ENCODE peak calls at places on chromosomes 7 and 10, in five cellular contexts. One of them, this sample, is unnamed.

GRCh38 chr7:122886357-122887081 is at the start of gene CADPS2:
- DNase-seq in HFF-Myc: no peak
- DNase-seq in neural crest cell: peak
- DNase-seq in HL-60: peak
- DNase-seq in ovary: peak
- DNase-seq in this sample: no peak

GRCh38 chr7:33979807-33980355 is 74.5 kb downstream of the BMPER start:
- DNase-seq in HFF-Myc: peak
- DNase-seq in neural crest cell: no peak
- DNase-seq in HL-60: no peak
- DNase-seq in ovary: no peak
- DNase-seq in this sample: no peak

GRCh38 chr10:126087274-126087673 is 190.9 kb downstream of the FANK1 start:
- DNase-seq in HFF-Myc: no peak
- DNase-seq in neural crest cell: no peak
- DNase-seq in HL-60: no peak
- DNase-seq in ovary: no peak
- DNase-seq in this sample: no peak

GRCh38 chr7:101911800-101912705 is 94.6 kb downstream of the CUX1 start:
- DNase-seq in HFF-Myc: no peak
- DNase-seq in neural crest cell: no peak
- DNase-seq in HL-60: peak
- DNase-seq in ovary: peak
- DNase-seq in this sample: no peak

GRCh38 chr7:16810573-16810972 is 5.8 kb upstream of the AGR2 start:
- DNase-seq in HFF-Myc: no peak
- DNase-seq in neural crest cell: no peak
- DNase-seq in HL-60: no peak
- DNase-seq in ovary: no peak
- DNase-seq in this sample: no peak

GRCh38 chr10:110413049-110413783 is 84.5 kb upstream of the DUSP5 start:
- DNase-seq in HFF-Myc: no peak
- DNase-seq in neural crest cell: no peak
- DNase-seq in HL-60: no peak
- DNase-seq in ovary: no peak
- DNase-seq in this sample: no peak

GRCh38 chr7:77799078-77799964 is 748 bp downstream of the PHTF2 start:
- DNase-seq in HFF-Myc: no peak
- DNase-seq in neural crest cell: peak
- DNase-seq in HL-60: peak
- DNase-seq in ovary: peak
- DNase-seq in this sample: no peak

GRCh38 chr10:117541405-117541908 is 1.1 kb upstream of the EMX2 start:
- DNase-seq in HFF-Myc: no peak
- DNase-seq in neural crest cell: no peak
- DNase-seq in HL-60: no peak
- DNase-seq in ovary: peak
- DNase-seq in this sample: no peak

GRCh38 chr7:100864263-100864845 is 2.8 kb upstream of the TRIP6 start:
- DNase-seq in HFF-Myc: no peak
- DNase-seq in neural crest cell: no peak
- DNase-seq in HL-60: no peak
- DNase-seq in ovary: no peak
- DNase-seq in this sample: no peak

GRCh38 chr10:59675812-59676211 is 33.8 kb downstream of the SLC16A9 start:
- DNase-seq in HFF-Myc: no peak
- DNase-seq in neural crest cell: peak
- DNase-seq in HL-60: no peak
- DNase-seq in ovary: no peak
- DNase-seq in this sample: no peak

GRCh38 chr10:124864421-124865193 is 63.0 kb downstream of the ABRAXAS2 start:
- DNase-seq in HFF-Myc: no peak
- DNase-seq in neural crest cell: no peak
- DNase-seq in HL-60: no peak
- DNase-seq in ovary: no peak
- DNase-seq in this sample: no peak

GRCh38 chr7:2505401-2505800 is 14.2 kb upstream of the LFNG start:
- DNase-seq in HFF-Myc: no peak
- DNase-seq in neural crest cell: no peak
- DNase-seq in HL-60: no peak
- DNase-seq in ovary: no peak
- DNase-seq in this sample: no peak

GRCh38 chr7:38057829-38058228 is 120.2 kb upstream of the STARD3NL start:
- DNase-seq in HFF-Myc: no peak
- DNase-seq in neural crest cell: no peak
- DNase-seq in HL-60: no peak
- DNase-seq in ovary: no peak
- DNase-seq in this sample: no peak

GRCh38 chr10:5510281-5511072 is 11.1 kb upstream of the CALML5 start:
- DNase-seq in HFF-Myc: no peak
- DNase-seq in neural crest cell: no peak
- DNase-seq in HL-60: no peak
- DNase-seq in ovary: no peak
- DNase-seq in this sample: no peak

GRCh38 chr10:4234661-4235060 is 449.7 kb upstream of the KLF6 start:
- DNase-seq in HFF-Myc: no peak
- DNase-seq in neural crest cell: no peak
- DNase-seq in HL-60: peak
- DNase-seq in ovary: no peak
- DNase-seq in this sample: peak

GRCh38 chr7:87474533-87475358 is 734 bp downstream of the ABCB4 start:
- DNase-seq in HFF-Myc: no peak
- DNase-seq in neural crest cell: peak
- DNase-seq in HL-60: peak
- DNase-seq in ovary: no peak
- DNase-seq in this sample: no peak

GRCh38 chr7:16711730-16712129 is 41.8 kb upstream of the TSPAN13 start:
- DNase-seq in HFF-Myc: no peak
- DNase-seq in neural crest cell: no peak
- DNase-seq in HL-60: no peak
- DNase-seq in ovary: no peak
- DNase-seq in this sample: no peak

GRCh38 chr7:131235489-131236317 is 92.0 kb upstream of the MKLN1 start:
- DNase-seq in HFF-Myc: peak
- DNase-seq in neural crest cell: no peak
- DNase-seq in HL-60: no peak
- DNase-seq in ovary: no peak
- DNase-seq in this sample: peak

GRCh38 chr7:103879411-103879810 is 110.0 kb downstream of the RELN start:
- DNase-seq in HFF-Myc: no peak
- DNase-seq in neural crest cell: no peak
- DNase-seq in HL-60: no peak
- DNase-seq in ovary: no peak
- DNase-seq in this sample: no peak

GRCh38 chr10:58820862-58821559 is 308.3 kb downstream of the BICC1 start:
- DNase-seq in HFF-Myc: peak
- DNase-seq in neural crest cell: no peak
- DNase-seq in HL-60: no peak
- DNase-seq in ovary: no peak
- DNase-seq in this sample: no peak

GRCh38 chr10:18737236-18737635 is 78.0 kb downstream of the ARL5B start:
- DNase-seq in HFF-Myc: no peak
- DNase-seq in neural crest cell: no peak
- DNase-seq in HL-60: no peak
- DNase-seq in ovary: no peak
- DNase-seq in this sample: no peak

GRCh38 chr7:142785841-142786250 is 15.1 kb downstream of the PRSS2 start:
- DNase-seq in HFF-Myc: no peak
- DNase-seq in neural crest cell: no peak
- DNase-seq in HL-60: no peak
- DNase-seq in ovary: no peak
- DNase-seq in this sample: peak

GRCh38 chr7:44964384-44964830 is 14.4 kb downstream of the MYO1G start:
- DNase-seq in HFF-Myc: no peak
- DNase-seq in neural crest cell: no peak
- DNase-seq in HL-60: no peak
- DNase-seq in ovary: peak
- DNase-seq in this sample: no peak

GRCh38 chr7:69603937-69604494 is 5.7 kb downstream of the AUTS2 start:
- DNase-seq in HFF-Myc: no peak
- DNase-seq in neural crest cell: no peak
- DNase-seq in HL-60: no peak
- DNase-seq in ovary: no peak
- DNase-seq in this sample: no peak

GRCh38 chr7:135204271-135204872 is 7.0 kb downstream of the WDR91 start:
- DNase-seq in HFF-Myc: peak
- DNase-seq in neural crest cell: no peak
- DNase-seq in HL-60: no peak
- DNase-seq in ovary: peak
- DNase-seq in this sample: no peak

GRCh38 chr10:131211965-131212619 is 99.4 kb downstream of the TCERG1L start:
- DNase-seq in HFF-Myc: no peak
- DNase-seq in neural crest cell: no peak
- DNase-seq in HL-60: no peak
- DNase-seq in ovary: peak
- DNase-seq in this sample: no peak

GRCh38 chr10:62903828-62904227 is 87.7 kb upstream of the EGR2 start:
- DNase-seq in HFF-Myc: no peak
- DNase-seq in neural crest cell: no peak
- DNase-seq in HL-60: no peak
- DNase-seq in ovary: no peak
- DNase-seq in this sample: no peak

GRCh38 chr10:11863353-11864105 is 40.4 kb downstream of the PROSER2 start:
- DNase-seq in HFF-Myc: no peak
- DNase-seq in neural crest cell: no peak
- DNase-seq in HL-60: no peak
- DNase-seq in ovary: no peak
- DNase-seq in this sample: peak

GRCh38 chr7:45980181-45980905 is 59.3 kb upstream of the IGFBP3 start:
- DNase-seq in HFF-Myc: no peak
- DNase-seq in neural crest cell: no peak
- DNase-seq in HL-60: no peak
- DNase-seq in ovary: no peak
- DNase-seq in this sample: no peak

GRCh38 chr7:46544396-46545008 is 623.4 kb upstream of the IGFBP3 start:
- DNase-seq in HFF-Myc: peak
- DNase-seq in neural crest cell: no peak
- DNase-seq in HL-60: no peak
- DNase-seq in ovary: no peak
- DNase-seq in this sample: no peak

GRCh38 chr7:106012935-106013439 is 49.9 kb downstream of the CDHR3 start:
- DNase-seq in HFF-Myc: peak
- DNase-seq in neural crest cell: no peak
- DNase-seq in HL-60: no peak
- DNase-seq in ovary: no peak
- DNase-seq in this sample: no peak

GRCh38 chr10:113504423-113504822 is 48.4 kb upstream of the HABP2 start:
- DNase-seq in HFF-Myc: no peak
- DNase-seq in neural crest cell: no peak
- DNase-seq in HL-60: no peak
- DNase-seq in ovary: no peak
- DNase-seq in this sample: no peak

GRCh38 chr10:130234171-130234965 is 98.2 kb downstream of the GLRX3 start:
- DNase-seq in HFF-Myc: no peak
- DNase-seq in neural crest cell: no peak
- DNase-seq in HL-60: no peak
- DNase-seq in ovary: no peak
- DNase-seq in this sample: no peak

DNA sequence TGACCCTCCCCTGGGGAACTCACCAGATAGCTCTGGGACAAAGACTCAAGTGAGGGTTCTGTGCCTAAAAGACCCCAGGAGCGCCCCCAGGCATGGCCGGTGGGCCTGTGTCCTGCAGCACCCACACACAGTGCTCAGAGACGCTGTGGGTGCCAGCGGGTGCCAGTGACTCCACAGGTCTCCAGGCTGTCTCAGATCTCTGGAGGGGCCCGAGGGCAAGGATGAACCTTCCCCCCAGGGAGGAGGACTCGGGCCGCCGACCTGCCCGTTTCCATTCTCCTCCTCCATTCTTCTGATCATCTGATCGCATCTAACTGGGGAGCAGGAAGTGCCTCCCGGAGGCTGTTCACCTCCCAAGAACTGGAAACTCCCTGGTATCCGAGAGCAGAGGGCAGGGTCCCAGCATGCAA is 980 bp downstream of the ADAM8 start:
- DNase-seq in HFF-Myc: no peak
- DNase-seq in neural crest cell: no peak
- DNase-seq in HL-60: no peak
- DNase-seq in ovary: no peak
- DNase-seq in this sample: peak
- TF ChIP-seq CTCF in HFF-Myc: no peak
- TF ChIP-seq CTCF in neural crest cell: no peak
- TF ChIP-seq CTCF in HL-60: no peak
- TF ChIP-seq CTCF in ovary: no peak
- TF ChIP-seq CTCF in this sample: no peak

DNA sequence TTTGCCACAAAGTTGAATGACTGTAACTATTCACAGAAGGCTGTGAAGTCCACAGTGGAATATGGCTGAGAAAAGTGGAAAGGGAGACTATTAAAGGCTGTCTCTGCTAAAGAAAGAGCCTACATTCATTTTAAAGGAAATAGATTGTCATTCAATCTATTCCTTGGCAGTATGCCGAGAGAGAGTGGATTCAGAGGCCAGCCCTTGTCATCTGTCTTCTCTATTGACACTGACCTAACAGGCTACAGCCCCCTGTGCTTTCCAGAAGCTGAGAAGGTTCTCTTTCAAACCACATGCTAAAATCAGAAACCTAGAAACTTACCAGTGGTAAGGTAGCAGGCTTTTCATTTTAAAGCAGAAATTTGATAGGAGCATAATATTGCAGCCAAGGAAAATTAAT is 12.0 kb downstream of the ODAD2 start:
- DNase-seq in HFF-Myc: no peak
- DNase-seq in neural crest cell: no peak
- DNase-seq in HL-60: no peak
- DNase-seq in ovary: no peak
- DNase-seq in this sample: no peak
- TF ChIP-seq CTCF in HFF-Myc: no peak
- TF ChIP-seq CTCF in neural crest cell: no peak
- TF ChIP-seq CTCF in HL-60: no peak
- TF ChIP-seq CTCF in ovary: no peak
- TF ChIP-seq CTCF in this sample: no peak

GRCh38 chr10:70053896-70054641 is 1.4 kb downstream of the MACROH2A2 start:
- DNase-seq in HFF-Myc: no peak
- DNase-seq in neural crest cell: peak
- DNase-seq in HL-60: no peak
- DNase-seq in ovary: peak
- DNase-seq in this sample: no peak
- TF ChIP-seq CTCF in HFF-Myc: peak
- TF ChIP-seq CTCF in neural crest cell: peak
- TF ChIP-seq CTCF in HL-60: no peak
- TF ChIP-seq CTCF in ovary: no peak
- TF ChIP-seq CTCF in this sample: no peak

DNA sequence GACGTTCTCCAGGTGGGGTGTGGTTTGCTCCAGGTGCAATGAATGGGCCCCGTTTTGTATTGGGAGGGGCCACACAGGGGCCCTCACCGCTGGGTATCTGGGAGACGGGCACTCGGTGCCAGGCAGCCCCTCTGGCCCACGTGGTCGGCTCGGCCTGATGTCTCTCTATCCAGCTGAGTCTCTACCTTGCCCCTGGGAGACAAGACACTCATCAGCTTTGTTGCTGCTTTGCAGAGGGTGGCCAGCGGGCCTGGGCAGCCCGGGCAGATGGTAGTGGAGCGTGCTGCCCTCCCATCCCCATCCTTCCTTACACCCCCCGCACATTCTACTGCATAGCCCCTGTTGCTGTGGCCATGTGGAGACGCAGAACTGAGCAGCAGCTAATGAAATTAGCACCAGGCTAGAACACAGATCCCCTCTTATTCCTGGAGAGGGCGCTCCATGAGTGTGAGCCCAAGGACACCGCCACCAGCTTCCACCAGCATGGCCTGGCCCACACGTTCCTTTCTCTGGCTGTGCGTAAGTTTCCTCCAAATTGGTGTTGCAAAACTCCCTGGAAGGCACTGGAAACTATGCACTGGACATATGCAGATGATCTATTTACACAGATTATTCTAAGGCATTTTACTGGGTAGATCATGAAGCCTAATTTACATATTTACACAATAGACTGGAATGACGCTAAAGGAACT is 455.8 kb upstream of the FOXK1 start:
- DNase-seq in HFF-Myc: no peak
- DNase-seq in neural crest cell: no peak
- DNase-seq in HL-60: no peak
- DNase-seq in ovary: no peak
- DNase-seq in this sample: no peak
- TF ChIP-seq CTCF in HFF-Myc: no peak
- TF ChIP-seq CTCF in neural crest cell: peak
- TF ChIP-seq CTCF in HL-60: no peak
- TF ChIP-seq CTCF in ovary: no peak
- TF ChIP-seq CTCF in this sample: no peak

This sample was measured in CD8-positive, alpha-beta T cell.